ENCODE peak calls at places on chromosomes 4 and X, in eight cellular contexts. Y is memory B cell, E is omental fat pad, M is cerebellar nuclear complex, N is psoas muscle, R is activated T-cell treated with anti-CD3 and anti-CD28 coated beads for 48 hours, O is mammary epithelial cell, H is tibial nerve. T is an unnamed sample.

GRCh38 chr4:39559641-39560040 is 32.4 kb upstream of the UGDH start:
- DNase-seq in Y (no peak), E (no peak), M (no peak), N (no peak), R (no peak), O (no peak), H (no peak), T (no peak)

GRCh38 chrX:19566359-19567141 is 51.2 kb upstream of the MAP3K15 start:
- DNase-seq in Y (no peak), E (no peak), M (no peak), N (no peak), R (no peak), O (no peak), H (no peak), T (no peak)

GRCh38 chrX:149453030-149453429 is 52.1 kb downstream of the IDS start:
- DNase-seq in Y (no peak), E (no peak), M (no peak), N (no peak), R (no peak), O (peak), H (no peak), T (peak)

GRCh38 chr4:184453402-184454160 is 20.8 kb downstream of the IRF2 start:
- DNase-seq in Y (no peak), E (no peak), M (no peak), N (no peak), R (no peak), O (peak), H (no peak), T (no peak)

GRCh38 chrX:40098264-40099045 is 697 bp upstream of the BCOR start:
- DNase-seq in Y (no peak), E (no peak), M (no peak), N (peak), R (no peak), O (peak), H (no peak), T (peak)

GRCh38 chrX:150926791-150927190 is 28.3 kb upstream of the CD99L2 start:
- DNase-seq in Y (no peak), E (no peak), M (no peak), N (no peak), R (no peak), O (no peak), H (no peak), T (peak)

GRCh38 chr4:3491681-3492405 is 28.7 kb downstream of the DOK7 start:
- DNase-seq in Y (no peak), E (no peak), M (no peak), N (no peak), R (no peak), O (no peak), H (no peak), T (no peak)

GRCh38 chr4:60042231-60042652 is 1157.9 kb upstream of the ADGRL3 start:
- DNase-seq in Y (no peak), E (no peak), M (no peak), N (no peak), R (no peak), O (no peak), H (no peak), T (no peak)

GRCh38 chr4:2359591-2360390 is 58.7 kb downstream of the ZFYVE28 start:
- DNase-seq in Y (no peak), E (no peak), M (no peak), N (no peak), R (no peak), O (no peak), H (no peak), T (no peak)

GRCh38 chr4:3670521-3671519 is 95.4 kb upstream of the ADRA2C start:
- DNase-seq in Y (no peak), E (no peak), M (no peak), N (peak), R (no peak), O (no peak), H (no peak), T (no peak)

GRCh38 chr4:26267087-26267486 is 53.7 kb upstream of the RBPJ start:
- DNase-seq in Y (no peak), E (no peak), M (no peak), N (peak), R (no peak), O (no peak), H (peak), T (no peak)

GRCh38 chr4:152628128-152628527 is 51.7 kb downstream of the TMEM154 start:
- DNase-seq in Y (no peak), E (no peak), M (no peak), N (peak), R (no peak), O (no peak), H (peak), T (no peak)

T was measured in G401.